ENCODE peak calls at places on chromosomes 5 and 9, in six cellular contexts. S is GM23248, Q is HCT116, R is IMR-90, B is PC-3, E is HepG2. X is an unnamed sample.
A peak's percentile ranks its signal among the peaks of the same experiment; 100 is the strongest.

GRCh38 chr9:110126986-110127864 is 80.7 kb downstream of the C9orf152 start:
- DNase-seq in S (no peak), Q (no peak), R (peak; percentile 89), B (no peak), E (peak; percentile 86), X (peak; percentile 80)

GRCh38 chr5:93371893-93372292 is 209.1 kb downstream of the NR2F1-AS1 start:
- DNase-seq in S (no peak), Q (no peak), R (no peak), B (no peak), E (no peak), X (no peak)

GRCh38 chr5:138927979-138928378 is 52.8 kb upstream of the LRRTM2 start:
- DNase-seq in S (no peak), Q (no peak), R (peak; percentile 23), B (no peak), E (peak; percentile 32), X (peak; percentile 73)

GRCh38 chr5:167573274-167574127 is 717.9 kb upstream of the WWC1 start:
- DNase-seq in S (peak; percentile 80), Q (no peak), R (peak; percentile 50), B (no peak), E (no peak), X (no peak)

GRCh38 chr9:136138566-136138965 is 19.9 kb upstream of the TMEM250 start:
- DNase-seq in S (peak; percentile 30), Q (peak; percentile 63), R (no peak), B (peak; percentile 58), E (peak; percentile 44), X (peak; percentile 21)

GRCh38 chr5:124438390-124439380 is 307.8 kb downstream of the ZNF608 start:
- DNase-seq in S (no peak), Q (no peak), R (no peak), B (no peak), E (no peak), X (peak; percentile 80)

GRCh38 chr9:113509463-113509862 is 45.9 kb downstream of the RGS3 start:
- DNase-seq in S (peak; percentile 86), Q (no peak), R (peak; percentile 83), B (no peak), E (no peak), X (peak; percentile 49)

GRCh38 chr5:139908749-139909148 is 113.1 kb downstream of the PSD2 start:
- DNase-seq in S (peak; percentile 52), Q (no peak), R (no peak), B (no peak), E (no peak), X (no peak)

GRCh38 chr9:35350212-35350611 is 139.7 kb upstream of the RUSC2 start:
- DNase-seq in S (peak; percentile 12), Q (no peak), R (no peak), B (no peak), E (no peak), X (no peak)

GRCh38 chr5:68652507-68652906 is 437.0 kb downstream of the PIK3R1 start:
- DNase-seq in S (peak; percentile 44), Q (no peak), R (no peak), B (peak; percentile 53), E (no peak), X (no peak)

GRCh38 chr9:81266674-81267073 is 422.7 kb downstream of the TLE1 start:
- DNase-seq in S (peak; percentile 13), Q (peak; percentile 0), R (peak; percentile 78), B (peak; percentile 64), E (no peak), X (no peak)

GRCh38 chr9:98329904-98330303 is 74.5 kb upstream of the TBC1D2 start:
- DNase-seq in S (no peak), Q (no peak), R (no peak), B (no peak), E (no peak), X (no peak)

GRCh38 chr9:129553277-129553676 is 67.6 kb downstream of the C9orf50 start:
- DNase-seq in S (no peak), Q (no peak), R (no peak), B (no peak), E (no peak), X (no peak)

GRCh38 chr5:35004200-35004599 is 43.5 kb downstream of the AGXT2 start:
- DNase-seq in S (no peak), Q (no peak), R (no peak), B (no peak), E (no peak), X (no peak)

GRCh38 chr9:85414399-85414798 is 327.4 kb downstream of the AGTPBP1 start:
- DNase-seq in S (no peak), Q (no peak), R (no peak), B (no peak), E (no peak), X (no peak)

GRCh38 chr5:146945722-146946121 is 67.2 kb upstream of the PPP2R2B start:
- DNase-seq in S (no peak), Q (no peak), R (no peak), B (no peak), E (no peak), X (no peak)

GRCh38 chr9:16102154-16102553 is 549.3 kb downstream of the CCDC171 start:
- DNase-seq in S (no peak), Q (no peak), R (no peak), B (peak; percentile 8), E (no peak), X (no peak)

GRCh38 chr5:65483474-65484346 is 2.0 kb upstream of the ADAMTS6 start:
- DNase-seq in S (peak; percentile 89), Q (peak; percentile 52), R (peak; percentile 86), B (peak; percentile 49), E (peak; percentile 63), X (peak; percentile 83)

GRCh38 chr5:170429014-170429413 is 39.8 kb upstream of the KCNMB1 start:
- DNase-seq in S (peak; percentile 35), Q (no peak), R (no peak), B (peak; percentile 12), E (no peak), X (no peak)

GRCh38 chr9:105359899-105360298 is 87.9 kb upstream of the FSD1L start:
- DNase-seq in S (peak; percentile 31), Q (no peak), R (peak; percentile 73), B (no peak), E (no peak), X (no peak)

GRCh38 chr9:12274577-12274976 is 418.6 kb upstream of the TYRP1 start:
- DNase-seq in S (no peak), Q (no peak), R (no peak), B (no peak), E (no peak), X (no peak)

GRCh38 chr9:120386390-120387131 is 193.4 kb downstream of the CDK5RAP2 start:
- DNase-seq in S (no peak), Q (no peak), R (no peak), B (no peak), E (peak; percentile 89), X (peak; percentile 68)

GRCh38 chr9:14480561-14480960 is 166.6 kb upstream of the NFIB start:
- DNase-seq in S (no peak), Q (no peak), R (no peak), B (no peak), E (no peak), X (no peak)

GRCh38 chr5:112735702-112736101 is 2.0 kb upstream of the APC start:
- DNase-seq in S (peak; percentile 82), Q (no peak), R (peak; percentile 75), B (peak; percentile 87), E (no peak), X (peak; percentile 49)

GRCh38 chr9:137878146-137878941 is 762 bp downstream of the CACNA1B start:
- DNase-seq in S (peak; percentile 8), Q (no peak), R (no peak), B (no peak), E (no peak), X (peak; percentile 30)
- H2AFZ ChIP-seq in S (no peak overlapping the region), Q (no peak overlapping the region), R (peak overlapping the region; percentile 67), B (no peak overlapping the region), E (no peak overlapping the region), X (no peak overlapping the region)

GRCh38 chr5:143192191-143192880 is 211.2 kb downstream of the NR3C1 start:
- DNase-seq in S (no peak), Q (no peak), R (no peak), B (no peak), E (no peak), X (no peak)

GRCh38 chr5:143196601-143197259 is 206.8 kb downstream of the NR3C1 start:
- DNase-seq in S (peak; percentile 11), Q (no peak), R (no peak), B (no peak), E (peak; percentile 23), X (no peak)

GRCh38 chr5:143194206-143194605 is 209.3 kb downstream of the NR3C1 start:
- DNase-seq in S (peak; percentile 54), Q (no peak), R (peak; percentile 53), B (no peak), E (no peak), X (no peak)

GRCh38 chr5:143195496-143195895 is 208.0 kb downstream of the NR3C1 start:
- DNase-seq in S (peak; percentile 67), Q (no peak), R (peak; percentile 37), B (no peak), E (no peak), X (no peak)

DNA sequence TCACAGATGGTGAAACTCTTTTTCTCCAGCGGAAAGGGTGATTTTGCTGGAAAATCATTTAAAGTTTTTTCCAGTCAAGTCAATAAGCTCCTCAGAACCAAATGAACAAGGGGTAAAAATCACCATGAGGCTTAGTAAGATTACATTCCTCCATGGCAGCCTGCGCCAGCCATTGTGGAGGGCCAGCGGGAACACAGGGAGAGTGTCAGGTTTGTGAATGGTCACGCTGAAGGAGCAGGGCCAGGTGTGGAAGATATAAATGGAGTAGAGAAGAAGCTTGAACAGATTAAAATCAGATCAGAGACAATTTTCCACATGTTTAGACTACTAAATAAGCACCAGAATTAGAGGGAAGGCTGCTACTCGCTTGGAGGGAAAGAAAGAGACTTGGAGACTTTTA is 208.8 kb downstream of the NR3C1 start:
- DNase-seq in S (no peak), Q (no peak), R (no peak), B (no peak), E (no peak), X (no peak)
- H2AFZ ChIP-seq in S (no peak overlapping the region), Q (no peak overlapping the region), R (no peak overlapping the region), B (no peak overlapping the region), E (no peak overlapping the region), X (no peak overlapping the region)

DNA sequence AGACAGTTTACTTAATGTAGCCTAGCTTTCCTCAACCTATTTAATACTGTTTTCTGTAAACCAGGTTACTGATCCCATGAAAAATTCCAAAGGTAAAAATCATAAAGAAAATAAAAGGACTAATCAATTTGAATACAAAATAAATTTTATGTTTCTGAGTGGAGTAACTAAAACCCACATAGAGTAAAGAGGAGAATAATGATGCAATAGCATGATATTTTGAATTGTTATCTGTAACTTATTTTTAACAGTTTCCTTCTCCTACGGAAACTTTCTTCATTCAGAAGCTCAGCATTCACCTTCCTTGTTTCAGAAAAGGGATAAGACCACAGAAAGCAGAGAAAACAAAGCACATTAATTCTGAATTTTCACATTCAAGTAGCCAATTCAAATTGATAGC is 320.6 kb upstream of the NUDT12 start:
- DNase-seq in S (no peak), Q (no peak), R (no peak), B (no peak), E (no peak), X (no peak)
- H2AFZ ChIP-seq in S (no peak overlapping the region), Q (no peak overlapping the region), R (no peak overlapping the region), B (no peak overlapping the region), E (no peak overlapping the region), X (no peak overlapping the region)

GRCh38 chr5:88172847-88173758 is 95.5 kb downstream of the TMEM161B start:
- DNase-seq in S (no peak), Q (no peak), R (peak; percentile 5), B (no peak), E (peak; percentile 63), X (no peak)
- H2AFZ ChIP-seq in S (no peak overlapping the region), Q (no peak overlapping the region), R (peak overlapping the region; percentile 58), B (no peak overlapping the region), E (peak overlapping the region; percentile 66), X (no peak overlapping the region)

X was measured in endothelial cell of umbilical vein.